ENCODE peak calls at places on chromosomes 12 and 14, in ten cellular contexts. O, E, V, M, W, N, F, D, I and C are unnamed samples.

GRCh38 chr12:85955127-85955526 is 81.0 kb downstream of the NTS start:
- DNase-seq in O (no peak), E (peak), V (no peak), M (no peak), W (no peak), N (no peak), F (no peak), D (no peak), I (no peak), C (no peak)

GRCh38 chr12:105721915-105722314 is 391.4 kb downstream of the C12orf75 start:
- DNase-seq in O (no peak), E (no peak), V (no peak), M (no peak), W (no peak), N (no peak), F (no peak), D (no peak), I (no peak), C (no peak)

GRCh38 chr12:82774666-82775065 is 88.0 kb downstream of the TMTC2 start:
- DNase-seq in O (no peak), E (no peak), V (no peak), M (no peak), W (no peak), N (no peak), F (no peak), D (no peak), I (no peak), C (no peak)

GRCh38 chr12:93978553-93978952 is 169.8 kb upstream of the PLXNC1 start:
- DNase-seq in O (no peak), E (peak), V (peak), M (no peak), W (no peak), N (no peak), F (no peak), D (no peak), I (no peak), C (no peak)

GRCh38 chr14:34580381-34580780 is 40.9 kb upstream of the EAPP start:
- DNase-seq in O (no peak), E (no peak), V (no peak), M (no peak), W (no peak), N (no peak), F (no peak), D (no peak), I (no peak), C (no peak)

GRCh38 chr14:24098927-24099813 is 5.1 kb downstream of the PCK2 start:
- DNase-seq in O (no peak), E (no peak), V (no peak), M (no peak), W (no peak), N (no peak), F (no peak), D (no peak), I (peak), C (no peak)

GRCh38 chr12:2925322-2925995 is 33.7 kb upstream of the TEAD4 start:
- DNase-seq in O (no peak), E (no peak), V (no peak), M (no peak), W (no peak), N (no peak), F (no peak), D (no peak), I (no peak), C (no peak)

GRCh38 chr14:56000846-56001245 is 117.4 kb upstream of the PELI2 start:
- DNase-seq in O (no peak), E (no peak), V (no peak), M (no peak), W (no peak), N (no peak), F (no peak), D (no peak), I (no peak), C (no peak)

GRCh38 chr14:99690636-99691035 is 6.5 kb downstream of the CYP46A1 start:
- DNase-seq in O (no peak), E (no peak), V (no peak), M (no peak), W (no peak), N (no peak), F (no peak), D (no peak), I (no peak), C (no peak)

GRCh38 chr12:118337194-118337838 is 35.4 kb downstream of the TAOK3 start:
- DNase-seq in O (no peak), E (peak), V (peak), M (no peak), W (no peak), N (no peak), F (no peak), D (no peak), I (no peak), C (no peak)

GRCh38 chr12:88996389-88996788 is 355.9 kb downstream of the DUSP6 start:
- DNase-seq in O (no peak), E (peak), V (no peak), M (no peak), W (no peak), N (no peak), F (no peak), D (no peak), I (no peak), C (no peak)

GRCh38 chr14:24883571-24883970 is 166.4 kb downstream of the STXBP6 start:
- DNase-seq in O (no peak), E (peak), V (no peak), M (no peak), W (no peak), N (no peak), F (no peak), D (no peak), I (no peak), C (no peak)

GRCh38 chr12:99498756-99499155 is 148.8 kb upstream of the GARIN6 start:
- DNase-seq in O (no peak), E (no peak), V (no peak), M (no peak), W (no peak), N (peak), F (no peak), D (no peak), I (no peak), C (no peak)

GRCh38 chr14:102085503-102085902 is 1.3 kb downstream of the HSP90AA1 start:
- DNase-seq in O (no peak), E (no peak), V (no peak), M (peak), W (no peak), N (no peak), F (no peak), D (no peak), I (no peak), C (no peak)

GRCh38 chr12:122141911-122142725 is 31.9 kb downstream of the IL31 start:
- DNase-seq in O (no peak), E (peak), V (no peak), M (no peak), W (no peak), N (no peak), F (no peak), D (no peak), I (peak), C (no peak)

GRCh38 chr12:94169495-94169894 is 21.1 kb downstream of the PLXNC1 start:
- DNase-seq in O (no peak), E (no peak), V (no peak), M (no peak), W (no peak), N (no peak), F (no peak), D (no peak), I (no peak), C (no peak)

GRCh38 chr14:99564256-99564902 is 39.6 kb downstream of the CCDC85C start:
- DNase-seq in O (no peak), E (peak), V (peak), M (no peak), W (no peak), N (no peak), F (no peak), D (no peak), I (no peak), C (no peak)

GRCh38 chr14:71574976-71575375 is 357.3 kb upstream of the RGS6 start:
- DNase-seq in O (no peak), E (peak), V (peak), M (no peak), W (no peak), N (peak), F (no peak), D (no peak), I (no peak), C (no peak)

GRCh38 chr12:92076106-92076505 is 69.5 kb downstream of the BTG1 start:
- DNase-seq in O (no peak), E (no peak), V (no peak), M (no peak), W (no peak), N (no peak), F (no peak), D (no peak), I (no peak), C (no peak)

GRCh38 chr12:79691299-79692248 is 810 bp upstream of the PAWR start:
- DNase-seq in O (no peak), E (peak), V (no peak), M (peak), W (no peak), N (peak), F (no peak), D (no peak), I (no peak), C (peak)

GRCh38 chr14:20551606-20552005 is 9.2 kb downstream of the RNASE9 start:
- DNase-seq in O (no peak), E (no peak), V (no peak), M (no peak), W (no peak), N (no peak), F (no peak), D (no peak), I (no peak), C (no peak)

GRCh38 chr12:26630546-26631027 is 202.4 kb downstream of the ITPR2 start:
- DNase-seq in O (no peak), E (peak), V (no peak), M (no peak), W (no peak), N (no peak), F (no peak), D (no peak), I (no peak), C (no peak)

GRCh38 chr14:100406505-100407131 is 83.5 kb downstream of the SLC25A47 start:
- DNase-seq in O (no peak), E (peak), V (no peak), M (peak), W (no peak), N (no peak), F (no peak), D (no peak), I (no peak), C (no peak)

GRCh38 chr12:20220339-20220738 is 148.0 kb upstream of the PDE3A start:
- DNase-seq in O (no peak), E (peak), V (peak), M (no peak), W (peak), N (no peak), F (no peak), D (no peak), I (no peak), C (no peak)

GRCh38 chr12:30939234-30939633 is 12.7 kb downstream of the TSPAN11 start:
- DNase-seq in O (no peak), E (no peak), V (no peak), M (no peak), W (no peak), N (no peak), F (no peak), D (no peak), I (no peak), C (no peak)

GRCh38 chr12:20097561-20097960 is 270.8 kb upstream of the PDE3A start:
- DNase-seq in O (no peak), E (peak), V (no peak), M (no peak), W (no peak), N (no peak), F (no peak), D (no peak), I (no peak), C (no peak)

GRCh38 chr12:100651108-100651507 is 77.6 kb downstream of the GAS2L3 start:
- DNase-seq in O (no peak), E (no peak), V (no peak), M (no peak), W (no peak), N (no peak), F (no peak), D (no peak), I (no peak), C (no peak)
- TF ChIP-seq CTCF in O (no peak), E (no peak), V (peak), M (no peak), W (peak), N (no peak), F (no peak), D (peak), I (no peak), C (no peak)

GRCh38 chr14:88750945-88751344 is 41.8 kb downstream of the EML5 start:
- DNase-seq in O (no peak), E (no peak), V (no peak), M (no peak), W (no peak), N (no peak), F (no peak), D (no peak), I (no peak), C (no peak)
- TF ChIP-seq CTCF in O (no peak), E (no peak), V (no peak), M (no peak), W (no peak), N (no peak), F (no peak), D (no peak), I (no peak), C (no peak)

GRCh38 chr14:75568141-75568540 is 10.3 kb upstream of the FLVCR2 start:
- DNase-seq in O (no peak), E (no peak), V (no peak), M (no peak), W (no peak), N (no peak), F (no peak), D (no peak), I (no peak), C (no peak)

GRCh38 chr14:75568791-75569190 is 9.6 kb upstream of the FLVCR2 start:
- DNase-seq in O (no peak), E (no peak), V (no peak), M (no peak), W (no peak), N (no peak), F (no peak), D (no peak), I (no peak), C (no peak)

GRCh38 chr14:75566752-75567151 is 11.7 kb upstream of the FLVCR2 start:
- DNase-seq in O (no peak), E (no peak), V (no peak), M (no peak), W (no peak), N (no peak), F (no peak), D (no peak), I (no peak), C (no peak)

GRCh38 chr14:75563931-75564330 is 14.5 kb upstream of the FLVCR2 start:
- DNase-seq in O (no peak), E (no peak), V (no peak), M (no peak), W (no peak), N (no peak), F (no peak), D (no peak), I (no peak), C (no peak)

DNA sequence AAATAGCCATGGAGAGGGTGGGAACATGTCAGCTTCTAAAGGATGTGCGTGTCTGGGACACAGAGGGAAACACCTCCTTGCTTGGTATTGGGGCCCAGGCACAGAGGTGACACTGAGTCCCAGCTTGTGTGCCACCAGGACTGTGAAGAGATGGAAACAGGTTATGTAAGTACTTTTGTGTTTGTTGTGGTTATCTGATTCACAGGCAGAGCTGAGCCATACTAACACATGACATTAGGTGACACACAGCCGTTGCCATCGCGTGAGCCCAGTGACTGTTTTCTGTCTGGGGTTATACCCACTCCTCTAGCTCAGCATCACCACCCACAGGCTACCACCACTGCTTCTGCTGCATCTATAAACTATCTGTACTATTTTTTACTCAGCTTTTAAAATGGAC is 12.1 kb upstream of the FLVCR2 start:
- DNase-seq in O (no peak), E (no peak), V (no peak), M (no peak), W (no peak), N (no peak), F (no peak), D (no peak), I (no peak), C (no peak)
- TF ChIP-seq CTCF in O (no peak), E (no peak), V (no peak), M (no peak), W (no peak), N (no peak), F (no peak), D (no peak), I (no peak), C (no peak)

GRCh38 chr12:5902736-5903135 is 42.3 kb downstream of the ANO2 start:
- DNase-seq in O (no peak), E (no peak), V (no peak), M (no peak), W (no peak), N (no peak), F (no peak), D (no peak), I (no peak), C (no peak)

GRCh38 chr12:5901416-5901815 is 43.6 kb downstream of the ANO2 start:
- DNase-seq in O (no peak), E (no peak), V (no peak), M (no peak), W (no peak), N (no peak), F (no peak), D (no peak), I (no peak), C (no peak)

GRCh38 chr12:5900533-5901255 is 44.4 kb downstream of the ANO2 start:
- DNase-seq in O (no peak), E (no peak), V (no peak), M (no peak), W (no peak), N (no peak), F (no peak), D (no peak), I (no peak), C (no peak)

GRCh38 chr12:5904441-5904840 is 40.6 kb downstream of the ANO2 start:
- DNase-seq in O (no peak), E (no peak), V (no peak), M (no peak), W (no peak), N (no peak), F (no peak), D (no peak), I (no peak), C (no peak)

GRCh38 chr12:5898874-5899273 is 46.2 kb downstream of the ANO2 start:
- DNase-seq in O (no peak), E (no peak), V (no peak), M (no peak), W (no peak), N (peak), F (no peak), D (no peak), I (no peak), C (no peak)
- TF ChIP-seq CTCF in O (no peak), E (no peak), V (no peak), M (no peak), W (peak), N (no peak), F (no peak), D (no peak), I (no peak), C (no peak)

GRCh38 chr12:17214910-17215309 is 608.9 kb upstream of the LMO3 start:
- DNase-seq in O (no peak), E (no peak), V (no peak), M (no peak), W (no peak), N (no peak), F (no peak), D (no peak), I (no peak), C (no peak)

GRCh38 chr12:17216156-17216555 is 610.2 kb upstream of the LMO3 start:
- DNase-seq in O (no peak), E (no peak), V (no peak), M (no peak), W (no peak), N (no peak), F (no peak), D (no peak), I (no peak), C (no peak)

DNA sequence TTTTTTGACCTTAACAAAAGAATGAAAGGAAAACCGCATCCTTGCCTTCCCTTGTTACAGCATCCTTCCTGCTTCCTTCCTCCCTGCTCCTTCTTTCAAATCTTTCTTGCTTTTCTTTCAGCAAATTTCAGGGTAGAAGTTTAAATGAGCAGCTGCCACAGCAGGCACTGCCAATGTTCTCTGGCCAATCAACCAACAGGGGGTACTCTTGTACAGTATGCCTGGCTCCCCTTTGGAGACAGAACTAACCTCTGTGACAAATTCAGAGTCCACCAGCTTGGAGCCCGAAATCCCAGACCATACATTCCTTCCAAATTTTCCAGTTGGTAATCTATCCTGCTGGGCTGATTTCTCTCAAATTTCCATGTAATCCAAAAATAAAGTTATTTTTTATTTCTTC is 609.8 kb upstream of the LMO3 start:
- DNase-seq in O (no peak), E (no peak), V (no peak), M (no peak), W (peak), N (peak), F (no peak), D (no peak), I (no peak), C (no peak)
- TF ChIP-seq CTCF in O (no peak), E (no peak), V (no peak), M (no peak), W (peak), N (peak), F (no peak), D (no peak), I (no peak), C (no peak)

GRCh38 chr12:1234073-1234472 is 243.1 kb downstream of the ERC1 start:
- DNase-seq in O (no peak), E (peak), V (no peak), M (no peak), W (no peak), N (no peak), F (no peak), D (no peak), I (no peak), C (no peak)
- TF ChIP-seq CTCF in O (no peak), E (no peak), V (no peak), M (no peak), W (no peak), N (no peak), F (no peak), D (no peak), I (no peak), C (no peak)

GRCh38 chr12:120265483-120266179 is at the start of gene PXN:
- DNase-seq in O (peak), E (peak), V (peak), M (peak), W (peak), N (peak), F (peak), D (peak), I (peak), C (peak)
- TF ChIP-seq CTCF in O (peak), E (peak), V (peak), M (peak), W (peak), N (peak), F (peak), D (peak), I (peak), C (peak)

GRCh38 chr12:115481141-115481540 is 796.4 kb downstream of the MED13L start:
- DNase-seq in O (no peak), E (no peak), V (no peak), M (no peak), W (no peak), N (no peak), F (no peak), D (no peak), I (no peak), C (no peak)
- TF ChIP-seq CTCF in O (no peak), E (no peak), V (no peak), M (no peak), W (peak), N (no peak), F (no peak), D (no peak), I (no peak), C (no peak)

GRCh38 chr12:115230576-115230975 is 546.6 kb upstream of the TBX3 start:
- DNase-seq in O (no peak), E (no peak), V (no peak), M (no peak), W (no peak), N (no peak), F (no peak), D (peak), I (no peak), C (no peak)
- TF ChIP-seq CTCF in O (no peak), E (no peak), V (no peak), M (no peak), W (no peak), N (no peak), F (no peak), D (no peak), I (no peak), C (no peak)